ENCODE peak calls at places on chromosomes 3 and 15, in seven cellular contexts. F is pancreas, A is body of pancreas, M is mucosa of descending colon, R is OCI-LY7, V is breast epithelium, B is neural progenitor cell. G is an unnamed sample.

GRCh38 chr3:47225310-47225906 is 57.2 kb downstream of the KIF9 start:
- DNase-seq in F (no peak), A (no peak), V (no peak), B (no peak), M (no peak), R (peak; percentile 53), G (no peak)

GRCh38 chr3:59006791-59007517 is 42.9 kb downstream of the CFAP20DC start:
- DNase-seq in A (peak; percentile 67), F (peak; percentile 68), B (no peak), R (no peak), V (no peak), M (no peak), G (no peak)

GRCh38 chr15:96321422-96322391 is 8.8 kb upstream of the NR2F2 start:
- DNase-seq in A (no peak), R (no peak), B (peak; percentile 60), V (no peak), M (no peak), F (no peak), G (no peak)

GRCh38 chr3:138492980-138493675 is 58.7 kb downstream of the ESYT3 start:
- DNase-seq in A (no peak), R (no peak), B (no peak), F (no peak), M (no peak), V (no peak), G (no peak)

GRCh38 chr3:171306631-171307030 is 153.6 kb downstream of the TNIK start:
- DNase-seq in F (peak; percentile 28), B (no peak), A (peak; percentile 40), R (no peak), M (peak; percentile 39), V (no peak), G (no peak)

GRCh38 chr3:175672119-175672689 is 813.1 kb downstream of the NAALADL2 start:
- DNase-seq in V (no peak), A (no peak), R (no peak), M (no peak), B (no peak), F (no peak), G (no peak)

GRCh38 chr15:67080900-67081431 is 15.6 kb downstream of the SMAD3 start:
- DNase-seq in B (no peak), A (no peak), F (no peak), R (peak; percentile 98), V (no peak), M (peak; percentile 71), G (peak; percentile 48)

GRCh38 chr3:1600206-1600605 is 498.5 kb upstream of the CNTN4 start:
- DNase-seq in F (no peak), B (no peak), A (no peak), M (no peak), V (no peak), R (no peak), G (no peak)

GRCh38 chr15:75234191-75234810 is 23.8 kb upstream of the GOLGA6C start:
- DNase-seq in F (no peak), M (no peak), R (no peak), V (peak; percentile 36), A (no peak), B (no peak), G (no peak)

GRCh38 chr3:104805042-104805441 is 561.7 kb upstream of the ALCAM start:
- DNase-seq in R (no peak), V (no peak), M (no peak), F (no peak), B (no peak), A (no peak), G (no peak)

GRCh38 chr15:33720952-33721351 is 247.3 kb upstream of the CHRM5 start:
- DNase-seq in F (no peak), A (no peak), B (no peak), V (no peak), M (no peak), R (no peak), G (peak; percentile 80)

GRCh38 chr3:168991813-168992212 is 671.7 kb downstream of the MECOM start:
- DNase-seq in V (no peak), B (no peak), R (no peak), M (no peak), F (no peak), A (no peak), G (no peak)

GRCh38 chr15:48415036-48415886 is 84.0 kb downstream of the DUT start:
- DNase-seq in M (no peak), A (no peak), F (no peak), B (no peak), R (no peak), V (no peak), G (peak; percentile 51)

GRCh38 chr15:73530649-73531048 is 87.7 kb downstream of the REC114 start:
- DNase-seq in F (no peak), B (no peak), R (no peak), A (no peak), M (no peak), V (no peak), G (no peak)

GRCh38 chr3:73500321-73500720 is 124.4 kb downstream of the PDZRN3 start:
- DNase-seq in R (no peak), F (no peak), A (no peak), V (no peak), B (peak; percentile 50), M (no peak), G (no peak)

GRCh38 chr3:163809540-163809993 is 1268.7 kb downstream of the SI start:
- DNase-seq in A (no peak), V (no peak), R (peak; percentile 5), B (no peak), F (no peak), M (no peak), G (no peak)

DNA sequence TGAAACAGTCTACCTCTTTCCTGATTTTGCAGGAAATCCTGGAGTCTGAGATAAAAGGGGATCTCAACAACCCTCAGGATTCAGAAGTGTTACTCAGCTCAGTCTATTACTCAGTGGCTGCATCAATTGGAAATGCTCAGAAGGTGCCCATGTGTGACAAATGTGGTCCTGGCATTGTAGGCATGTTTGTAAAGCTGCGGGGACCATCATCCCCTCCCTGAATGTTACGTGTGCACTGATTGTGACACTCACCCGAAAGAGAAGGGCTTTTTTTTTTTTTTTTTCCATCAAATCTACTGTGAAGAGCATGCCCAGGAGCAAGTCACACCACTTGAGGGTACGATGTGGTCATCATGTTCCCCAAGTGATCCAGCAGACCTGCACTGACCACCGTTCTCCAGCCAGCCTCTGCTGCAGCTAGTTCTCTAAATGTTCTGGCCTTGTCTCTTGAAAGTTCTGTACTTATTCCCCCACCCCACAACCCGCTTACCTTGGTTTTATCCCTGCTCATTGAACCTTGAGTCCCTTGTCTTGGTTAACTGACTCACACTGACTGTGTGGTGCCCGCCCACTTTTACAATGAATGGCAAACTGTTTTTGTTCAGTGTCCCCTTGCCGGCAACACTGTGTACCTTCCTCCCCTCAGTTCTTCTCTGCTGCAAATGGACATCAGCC is 19.8 kb downstream of the ST3GAL6 start:
- DNase-seq in V (no peak), F (no peak), M (no peak), B (peak; percentile 32), A (no peak), R (no peak), G (no peak)
- H3K4me1 ChIP-seq in V (no peaks in the 10 kb centered on the region), F (peaks cover 19% of the 10 kb centered on the region), M (no peaks in the 10 kb centered on the region), B (peaks cover 8% of the 10 kb centered on the region), A (peaks cover 42% of the 10 kb centered on the region), R (no peaks in the 10 kb centered on the region), G (peaks cover 16% of the 10 kb centered on the region)

GRCh38 chr15:62163397-62163796 is 1.7 kb downstream of the C2CD4B start:
- DNase-seq in R (no peak), B (no peak), F (no peak), V (no peak), M (no peak), A (no peak), G (no peak)

GRCh38 chr15:62163847-62164499 is 1.1 kb downstream of the C2CD4B start:
- DNase-seq in B (peak; percentile 61), A (peak; percentile 35), F (peak; percentile 66), R (no peak), M (no peak), V (no peak), G (no peak)

GRCh38 chr15:62164500-62165028 is 521 bp downstream of the C2CD4B start:
- DNase-seq in M (peak; percentile 49), B (peak; percentile 77), A (peak; percentile 34), F (peak; percentile 71), V (no peak), R (no peak), G (no peak)

GRCh38 chr15:62165793-62166380 is 802 bp upstream of the C2CD4B start:
- DNase-seq in R (no peak), B (no peak), V (no peak), M (no peak), A (peak; percentile 51), F (no peak), G (no peak)

DNA sequence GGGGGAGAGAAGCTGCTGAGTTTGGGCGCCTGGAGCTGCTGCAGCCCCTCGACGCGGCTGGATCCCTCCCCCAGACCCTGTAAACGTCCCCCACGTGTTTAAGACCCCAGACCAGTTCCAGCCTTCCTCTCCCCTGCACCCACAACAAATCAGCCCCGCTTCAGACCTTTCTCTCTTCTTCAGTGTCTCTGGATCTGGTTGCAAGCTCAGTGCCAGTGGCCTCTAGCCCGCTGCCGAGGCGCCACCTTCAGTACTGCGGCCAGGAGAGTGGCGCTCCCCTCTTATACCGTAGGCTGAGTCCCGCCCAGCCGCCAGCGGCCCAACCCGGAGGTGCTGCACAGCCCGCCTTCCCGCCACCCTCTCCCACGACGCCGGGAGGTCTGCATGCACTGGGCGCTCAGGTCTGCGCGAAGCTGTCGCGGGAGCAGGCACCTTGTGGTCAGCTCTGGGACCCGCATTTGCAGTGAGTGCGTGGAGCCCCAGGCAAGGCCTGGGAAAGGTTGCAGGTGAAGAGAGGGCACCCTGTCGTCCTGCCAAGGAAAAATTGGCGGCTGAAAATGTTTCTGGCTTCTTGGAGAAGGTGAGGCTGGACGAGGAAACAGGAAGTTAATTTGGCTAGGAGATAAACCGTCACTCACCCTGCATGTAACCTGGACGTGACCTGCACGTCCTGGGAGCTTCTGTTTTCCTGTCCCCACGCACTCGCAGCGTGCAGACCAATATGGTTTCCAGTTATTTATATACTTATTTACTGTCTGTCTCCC is at the start of gene C2CD4B:
- DNase-seq in B (peak; percentile 71), M (peak; percentile 73), R (no peak), F (peak; percentile 96), A (peak; percentile 96), V (peak; percentile 62), G (no peak)
- TF ChIP-seq CTCF in B (peak; percentile 20), M (no peak), R (no peak), F (no peak), A (peak; percentile 64), V (no peak), G (no peak)

GRCh38 chr15:53527996-53528395 is 231.5 kb downstream of the WDR72 start:
- DNase-seq in M (no peak), R (no peak), A (no peak), B (no peak), F (no peak), V (no peak), G (no peak)

GRCh38 chr15:53520867-53521525 is 238.5 kb downstream of the WDR72 start:
- DNase-seq in V (no peak), A (no peak), F (no peak), B (peak; percentile 13), R (no peak), M (no peak), G (no peak)

GRCh38 chr15:53522878-53523455 is 236.5 kb downstream of the WDR72 start:
- DNase-seq in V (no peak), M (no peak), B (peak; percentile 22), R (no peak), A (peak; percentile 26), F (no peak), G (no peak)

GRCh38 chr15:53530762-53531161 is 228.7 kb downstream of the WDR72 start:
- DNase-seq in A (no peak), V (no peak), B (no peak), M (no peak), F (no peak), R (no peak), G (no peak)

GRCh38 chr15:53525894-53526293 is 233.6 kb downstream of the WDR72 start:
- DNase-seq in F (no peak), B (no peak), V (no peak), R (no peak), M (no peak), A (no peak), G (no peak)
- H3K4me1 ChIP-seq in F (no peaks in the 10 kb centered on the region), B (peaks cover 17% of the 10 kb centered on the region), V (no peaks in the 10 kb centered on the region), R (no peaks in the 10 kb centered on the region), M (no peaks in the 10 kb centered on the region), A (peaks cover 8% of the 10 kb centered on the region), G (no peaks in the 10 kb centered on the region)

GRCh38 chr3:160720123-160720746 is 35.8 kb upstream of the PPM1L start:
- DNase-seq in V (no peak), A (peak; percentile 10), B (peak; percentile 24), F (no peak), M (no peak), R (peak; percentile 4), G (peak; percentile 15)
- TF ChIP-seq CTCF in V (no peak), A (no peak), B (peak; percentile 48), F (no peak), M (no peak), R (peak; percentile 51), G (peak; percentile 45)

G was measured in foreskin keratinocyte.